ENCODE peak calls at places on chromosomes 11 and 22, in four cellular contexts. One of them, this sample, is unnamed.
A peak's percentile ranks its signal among the peaks of the same experiment; 100 is the strongest.

GRCh38 chr11:65553301-65554001 is 4.7 kb downstream of the LTBP3 start:
- DNase-seq in B cell: peak; percentile 68
- DNase-seq in stimulated activated CD4-positive, alpha-beta T cell treated with anti-CD3 and anti-CD28 coated beads, Interleukin-15, amount 100 ng/mL, for 1 hour: peak; percentile 46
- DNase-seq in MV-4-11: peak; percentile 59
- DNase-seq in this sample: no peak

GRCh38 chr11:59247535-59248227 is 35.0 kb upstream of the MPEG1 start:
- DNase-seq in B cell: no peak
- DNase-seq in stimulated activated CD4-positive, alpha-beta T cell treated with anti-CD3 and anti-CD28 coated beads, Interleukin-15, amount 100 ng/mL, for 1 hour: no peak
- DNase-seq in MV-4-11: peak; percentile 93
- DNase-seq in this sample: no peak

GRCh38 chr11:82195251-82195650 is 538.4 kb downstream of the FAM181B start:
- DNase-seq in B cell: no peak
- DNase-seq in stimulated activated CD4-positive, alpha-beta T cell treated with anti-CD3 and anti-CD28 coated beads, Interleukin-15, amount 100 ng/mL, for 1 hour: no peak
- DNase-seq in MV-4-11: no peak
- DNase-seq in this sample: no peak

GRCh38 chr11:112310414-112310813 is 49.8 kb upstream of the PLET1 start:
- DNase-seq in B cell: no peak
- DNase-seq in stimulated activated CD4-positive, alpha-beta T cell treated with anti-CD3 and anti-CD28 coated beads, Interleukin-15, amount 100 ng/mL, for 1 hour: no peak
- DNase-seq in MV-4-11: peak; percentile 59
- DNase-seq in this sample: no peak

GRCh38 chr22:46883547-46883946 is 121.1 kb downstream of the TBC1D22A start:
- DNase-seq in B cell: no peak
- DNase-seq in stimulated activated CD4-positive, alpha-beta T cell treated with anti-CD3 and anti-CD28 coated beads, Interleukin-15, amount 100 ng/mL, for 1 hour: no peak
- DNase-seq in MV-4-11: no peak
- DNase-seq in this sample: no peak

GRCh38 chr22:40477683-40478348 is 107.4 kb downstream of the SGSM3 start:
- DNase-seq in B cell: no peak
- DNase-seq in stimulated activated CD4-positive, alpha-beta T cell treated with anti-CD3 and anti-CD28 coated beads, Interleukin-15, amount 100 ng/mL, for 1 hour: no peak
- DNase-seq in MV-4-11: peak; percentile 33
- DNase-seq in this sample: no peak

GRCh38 chr11:27524155-27524554 is 17.6 kb upstream of the LIN7C start:
- DNase-seq in B cell: no peak
- DNase-seq in stimulated activated CD4-positive, alpha-beta T cell treated with anti-CD3 and anti-CD28 coated beads, Interleukin-15, amount 100 ng/mL, for 1 hour: no peak
- DNase-seq in MV-4-11: peak; percentile 48
- DNase-seq in this sample: no peak

GRCh38 chr11:63870351-63871197 is 31.7 kb downstream of the MARK2 start:
- DNase-seq in B cell: no peak
- DNase-seq in stimulated activated CD4-positive, alpha-beta T cell treated with anti-CD3 and anti-CD28 coated beads, Interleukin-15, amount 100 ng/mL, for 1 hour: no peak
- DNase-seq in MV-4-11: peak; percentile 25
- DNase-seq in this sample: no peak

GRCh38 chr22:41524283-41524682 is 20.0 kb downstream of the POLR3H start:
- DNase-seq in B cell: no peak
- DNase-seq in stimulated activated CD4-positive, alpha-beta T cell treated with anti-CD3 and anti-CD28 coated beads, Interleukin-15, amount 100 ng/mL, for 1 hour: no peak
- DNase-seq in MV-4-11: no peak
- DNase-seq in this sample: no peak

GRCh38 chr11:92838655-92839334 is 130.7 kb upstream of the MTNR1B start:
- DNase-seq in B cell: no peak
- DNase-seq in stimulated activated CD4-positive, alpha-beta T cell treated with anti-CD3 and anti-CD28 coated beads, Interleukin-15, amount 100 ng/mL, for 1 hour: no peak
- DNase-seq in MV-4-11: no peak
- DNase-seq in this sample: no peak

GRCh38 chr11:126341760-126342161 is 13.7 kb upstream of the ST3GAL4 start:
- DNase-seq in B cell: no peak
- DNase-seq in stimulated activated CD4-positive, alpha-beta T cell treated with anti-CD3 and anti-CD28 coated beads, Interleukin-15, amount 100 ng/mL, for 1 hour: no peak
- DNase-seq in MV-4-11: no peak
- DNase-seq in this sample: no peak

GRCh38 chr22:45261407-45262088 is 20.9 kb upstream of the KIAA0930 start:
- DNase-seq in B cell: no peak
- DNase-seq in stimulated activated CD4-positive, alpha-beta T cell treated with anti-CD3 and anti-CD28 coated beads, Interleukin-15, amount 100 ng/mL, for 1 hour: no peak
- DNase-seq in MV-4-11: no peak
- DNase-seq in this sample: no peak

GRCh38 chr11:80722616-80723015 is 1281.8 kb upstream of the TENM4 start:
- DNase-seq in B cell: no peak
- DNase-seq in stimulated activated CD4-positive, alpha-beta T cell treated with anti-CD3 and anti-CD28 coated beads, Interleukin-15, amount 100 ng/mL, for 1 hour: no peak
- DNase-seq in MV-4-11: no peak
- DNase-seq in this sample: no peak

GRCh38 chr22:20111045-20111688 is 4.7 kb upstream of the RANBP1 start:
- DNase-seq in B cell: peak; percentile 69
- DNase-seq in stimulated activated CD4-positive, alpha-beta T cell treated with anti-CD3 and anti-CD28 coated beads, Interleukin-15, amount 100 ng/mL, for 1 hour: no peak
- DNase-seq in MV-4-11: peak; percentile 52
- DNase-seq in this sample: no peak

GRCh38 chr11:92879086-92879485 is 90.4 kb upstream of the MTNR1B start:
- DNase-seq in B cell: no peak
- DNase-seq in stimulated activated CD4-positive, alpha-beta T cell treated with anti-CD3 and anti-CD28 coated beads, Interleukin-15, amount 100 ng/mL, for 1 hour: no peak
- DNase-seq in MV-4-11: no peak
- DNase-seq in this sample: no peak

GRCh38 chr11:118895093-118896039 is 11.7 kb downstream of the CXCR5 start:
- DNase-seq in B cell: peak; percentile 90
- DNase-seq in stimulated activated CD4-positive, alpha-beta T cell treated with anti-CD3 and anti-CD28 coated beads, Interleukin-15, amount 100 ng/mL, for 1 hour: peak; percentile 59
- DNase-seq in MV-4-11: no peak
- DNase-seq in this sample: peak; percentile 48

GRCh38 chr22:19596680-19597398 is 72.6 kb upstream of the CLDN5 start:
- DNase-seq in B cell: no peak
- DNase-seq in stimulated activated CD4-positive, alpha-beta T cell treated with anti-CD3 and anti-CD28 coated beads, Interleukin-15, amount 100 ng/mL, for 1 hour: no peak
- DNase-seq in MV-4-11: no peak
- DNase-seq in this sample: no peak

GRCh38 chr11:108698844-108699642 is 34.2 kb downstream of the DDX10 start:
- DNase-seq in B cell: no peak
- DNase-seq in stimulated activated CD4-positive, alpha-beta T cell treated with anti-CD3 and anti-CD28 coated beads, Interleukin-15, amount 100 ng/mL, for 1 hour: no peak
- DNase-seq in MV-4-11: peak; percentile 51
- DNase-seq in this sample: no peak

GRCh38 chr22:38078046-38078840 is 5.7 kb downstream of the SLC16A8 start:
- DNase-seq in B cell: no peak
- DNase-seq in stimulated activated CD4-positive, alpha-beta T cell treated with anti-CD3 and anti-CD28 coated beads, Interleukin-15, amount 100 ng/mL, for 1 hour: no peak
- DNase-seq in MV-4-11: no peak
- DNase-seq in this sample: no peak

GRCh38 chr11:64100782-64101358 is 65.0 kb downstream of the MACROD1 start:
- DNase-seq in B cell: no peak
- DNase-seq in stimulated activated CD4-positive, alpha-beta T cell treated with anti-CD3 and anti-CD28 coated beads, Interleukin-15, amount 100 ng/mL, for 1 hour: no peak
- DNase-seq in MV-4-11: no peak
- DNase-seq in this sample: no peak

This sample was measured in activated gamma-delta T cell.